ENCODE peak calls at places on chromosomes 3 and 15, in eight cellular contexts. I is neural progenitor cell; E is heart right ventricle; B is kidney; H is CD8-positive, alpha-beta T cell; X is adipocyte; N is SK-N-SH; D is heart left ventricle. L is an unnamed sample.

GRCh38 chr3:181446741-181447140 is 265.0 kb upstream of the SOX2 start:
- DNase-seq in I (no peak), E (no peak), B (no peak), H (no peak), X (no peak), N (no peak), D (no peak), L (no peak)

GRCh38 chr3:51968175-51968681 is 974 bp upstream of the PCBP4 start:
- DNase-seq in I (peak; percentile 93), E (peak; percentile 42), B (no peak), H (no peak), X (peak; percentile 32), N (peak; percentile 88), D (no peak), L (peak; percentile 74)

GRCh38 chr15:73540161-73540560 is 93.0 kb downstream of the NPTN start:
- DNase-seq in I (no peak), E (no peak), B (no peak), H (no peak), X (peak; percentile 21), N (no peak), D (no peak), L (no peak)

GRCh38 chr3:95923496-95924210 is 890.7 kb upstream of the EPHA6 start:
- DNase-seq in I (no peak), E (peak; percentile 78), B (no peak), H (no peak), X (peak; percentile 84), N (no peak), D (no peak), L (no peak)

GRCh38 chr3:129690406-129690805 is 83.9 kb upstream of the PLXND1 start:
- DNase-seq in I (peak; percentile 82), E (peak; percentile 59), B (no peak), H (no peak), X (peak; percentile 50), N (peak; percentile 51), D (no peak), L (peak; percentile 69)

GRCh38 chr3:81716870-81717509 is 44.5 kb downstream of the GBE1 start:
- DNase-seq in I (no peak), E (peak; percentile 54), B (no peak), H (no peak), X (peak; percentile 87), N (no peak), D (no peak), L (no peak)

GRCh38 chr3:71583569-71584215 is at the start of gene FOXP1:
- DNase-seq in I (peak; percentile 87), E (peak; percentile 84), B (peak; percentile 92), H (peak; percentile 69), X (peak; percentile 91), N (peak; percentile 79), D (peak; percentile 86), L (peak; percentile 81)

GRCh38 chr3:12490547-12490946 is 6.3 kb downstream of the TSEN2 start:
- DNase-seq in I (no peak), E (no peak), B (no peak), H (no peak), X (peak; percentile 32), N (no peak), D (no peak), L (no peak)

GRCh38 chr3:147343926-147344325 is 62.4 kb downstream of the ZIC4 start:
- DNase-seq in I (no peak), E (no peak), B (no peak), H (no peak), X (no peak), N (no peak), D (no peak), L (no peak)

GRCh38 chr15:83282859-83283812 is 1.3 kb downstream of the BNC1 start:
- DNase-seq in I (peak; percentile 76), E (peak; percentile 18), B (peak; percentile 83), H (no peak), X (peak; percentile 45), N (peak; percentile 59), D (peak; percentile 64), L (no peak)

GRCh38 chr3:25080461-25080860 is 347.6 kb upstream of the RARB start:
- DNase-seq in I (no peak), E (no peak), B (no peak), H (no peak), X (no peak), N (no peak), D (no peak), L (no peak)

GRCh38 chr15:50109086-50109987 is 9.7 kb downstream of the ATP8B4 start:
- DNase-seq in I (no peak), E (peak; percentile 20), B (no peak), H (no peak), X (peak; percentile 27), N (no peak), D (no peak), L (no peak)
- H3K36me3 ChIP-seq in I (no peaks in the 10 kb centered on the region), E (no peaks in the 10 kb centered on the region), B (no peaks in the 10 kb centered on the region), H (no peaks in the 10 kb centered on the region), X (no peaks in the 10 kb centered on the region), N (no peaks in the 10 kb centered on the region), D (no peaks in the 10 kb centered on the region), L (no peaks in the 10 kb centered on the region)

DNA sequence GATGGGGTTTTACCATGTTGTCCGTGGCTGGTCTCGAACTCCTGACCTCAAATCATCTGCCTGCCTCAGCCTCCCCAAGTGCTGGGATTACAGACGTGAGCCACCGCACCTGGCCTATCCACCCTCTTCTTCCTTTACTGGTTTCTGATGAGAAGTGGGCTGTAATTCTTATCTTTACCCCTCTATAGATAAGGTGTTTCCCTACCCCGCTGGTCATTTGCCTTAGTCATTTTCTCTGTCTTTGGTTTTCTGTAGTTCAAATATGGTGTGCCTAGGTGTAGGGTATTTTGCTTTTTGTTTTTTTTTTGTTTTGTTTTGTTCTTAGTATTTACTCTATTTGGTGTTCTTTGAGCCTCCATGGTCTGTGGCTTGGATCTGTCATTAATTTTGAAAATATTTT is 41.3 kb downstream of the APBA2 start:
- DNase-seq in I (no peak), E (no peak), B (peak; percentile 4), H (no peak), X (no peak), N (no peak), D (no peak), L (no peak)
- H3K4me1 ChIP-seq in I (no peaks in the 10 kb centered on the region), E (no peaks in the 10 kb centered on the region), B (no peaks in the 10 kb centered on the region), H (peaks cover 35% of the 10 kb centered on the region), X (no peaks in the 10 kb centered on the region), N (no peaks in the 10 kb centered on the region), D (no peaks in the 10 kb centered on the region), L (no peaks in the 10 kb centered on the region)

DNA sequence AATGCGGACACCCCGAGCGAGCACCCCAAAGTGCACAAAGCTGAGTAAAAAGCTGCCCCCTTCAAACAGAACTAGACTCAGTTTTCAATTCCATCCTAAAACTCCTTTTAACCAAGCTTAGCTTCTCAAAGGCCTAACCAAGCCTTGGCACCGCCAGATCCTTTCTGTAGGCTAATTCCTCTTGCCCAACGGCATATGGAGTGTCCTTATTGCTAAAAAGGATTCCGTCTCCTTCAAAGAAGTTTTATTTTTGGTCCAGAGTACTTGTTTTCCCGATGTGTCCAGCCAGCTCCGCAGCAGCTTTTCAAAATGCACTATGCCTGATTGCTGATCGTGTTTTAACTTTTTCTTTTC is 5.3 kb downstream of the BHLHE40 start:
- DNase-seq in I (no peak), E (no peak), B (no peak), H (no peak), X (no peak), N (no peak), D (no peak), L (no peak)
- H3K4me3 ChIP-seq in I (no peak overlapping the region), E (peak overlapping the region; percentile 37), B (peak overlapping the region; percentile 98), H (peak overlapping the region; percentile 27), X (peak overlapping the region; percentile 27), N (peak overlapping the region; percentile 9), D (peak overlapping the region; percentile 5), L (no peak overlapping the region)

GRCh38 chr3:138081371-138082084 is 33.9 kb downstream of the DZIP1L start:
- DNase-seq in I (no peak), E (no peak), B (no peak), H (no peak), X (no peak), N (no peak), D (no peak), L (no peak)
- H3K36me3 ChIP-seq in I (no peaks in the 10 kb centered on the region), E (peaks cover 73% of the 10 kb centered on the region), B (peaks cover 41% of the 10 kb centered on the region), H (no peaks in the 10 kb centered on the region), X (peaks cover 29% of the 10 kb centered on the region), N (peaks cover 17% of the 10 kb centered on the region), D (peaks cover 49% of the 10 kb centered on the region), L (peaks cover 61% of the 10 kb centered on the region)

L was measured in HAP-1.